ENCODE peak calls at places on chromosome 1, in six cellular contexts. One of them, this sample, is unnamed.

GRCh38 chr1:61337471-61337870 is 255.1 kb downstream of the NFIA start:
- DNase-seq in NCI-H1417: no peak
- DNase-seq in NCI-H1092 treated with DMSO at 0.1 percent for 48 hours: no peak
- DNase-seq in NCI-H1436: no peak
- DNase-seq in stimulated activated CD8-positive, alpha-beta memory T cell treated with anti-CD3 and anti-CD28 coated beads, Interleukin-4, amount 100 ng/mL, for 1 hour: no peak
- DNase-seq in mucosa of descending colon: no peak
- DNase-seq in this sample: no peak

GRCh38 chr1:172254521-172255222 is 165.8 kb upstream of the C1orf105 start:
- DNase-seq in NCI-H1417: no peak
- DNase-seq in NCI-H1092 treated with DMSO at 0.1 percent for 48 hours: no peak
- DNase-seq in NCI-H1436: no peak
- DNase-seq in stimulated activated CD8-positive, alpha-beta memory T cell treated with anti-CD3 and anti-CD28 coated beads, Interleukin-4, amount 100 ng/mL, for 1 hour: no peak
- DNase-seq in mucosa of descending colon: no peak
- DNase-seq in this sample: no peak

GRCh38 chr1:83845437-83846071 is 153.4 kb downstream of the TTLL7 start:
- DNase-seq in NCI-H1417: no peak
- DNase-seq in NCI-H1092 treated with DMSO at 0.1 percent for 48 hours: no peak
- DNase-seq in NCI-H1436: no peak
- DNase-seq in stimulated activated CD8-positive, alpha-beta memory T cell treated with anti-CD3 and anti-CD28 coated beads, Interleukin-4, amount 100 ng/mL, for 1 hour: no peak
- DNase-seq in mucosa of descending colon: no peak
- DNase-seq in this sample: no peak

GRCh38 chr1:181257117-181257516 is 168.6 kb downstream of the IER5 start:
- DNase-seq in NCI-H1417: no peak
- DNase-seq in NCI-H1092 treated with DMSO at 0.1 percent for 48 hours: no peak
- DNase-seq in NCI-H1436: no peak
- DNase-seq in stimulated activated CD8-positive, alpha-beta memory T cell treated with anti-CD3 and anti-CD28 coated beads, Interleukin-4, amount 100 ng/mL, for 1 hour: no peak
- DNase-seq in mucosa of descending colon: no peak
- DNase-seq in this sample: no peak

GRCh38 chr1:67680486-67680885 is 4.5 kb upstream of the GADD45A start:
- DNase-seq in NCI-H1417: no peak
- DNase-seq in NCI-H1092 treated with DMSO at 0.1 percent for 48 hours: no peak
- DNase-seq in NCI-H1436: no peak
- DNase-seq in stimulated activated CD8-positive, alpha-beta memory T cell treated with anti-CD3 and anti-CD28 coated beads, Interleukin-4, amount 100 ng/mL, for 1 hour: no peak
- DNase-seq in mucosa of descending colon: no peak
- DNase-seq in this sample: no peak

GRCh38 chr1:6500446-6501406 is 9.3 kb upstream of the PLEKHG5 start:
- DNase-seq in NCI-H1417: no peak
- DNase-seq in NCI-H1092 treated with DMSO at 0.1 percent for 48 hours: no peak
- DNase-seq in NCI-H1436: no peak
- DNase-seq in stimulated activated CD8-positive, alpha-beta memory T cell treated with anti-CD3 and anti-CD28 coated beads, Interleukin-4, amount 100 ng/mL, for 1 hour: no peak
- DNase-seq in mucosa of descending colon: peak
- DNase-seq in this sample: no peak

GRCh38 chr1:228376651-228377631 is 29.7 kb downstream of the TRIM11 start:
- DNase-seq in NCI-H1417: no peak
- DNase-seq in NCI-H1092 treated with DMSO at 0.1 percent for 48 hours: no peak
- DNase-seq in NCI-H1436: no peak
- DNase-seq in stimulated activated CD8-positive, alpha-beta memory T cell treated with anti-CD3 and anti-CD28 coated beads, Interleukin-4, amount 100 ng/mL, for 1 hour: no peak
- DNase-seq in mucosa of descending colon: peak
- DNase-seq in this sample: no peak

GRCh38 chr1:228076796-228077430 is 5.6 kb upstream of the ARF1 start:
- DNase-seq in NCI-H1417: no peak
- DNase-seq in NCI-H1092 treated with DMSO at 0.1 percent for 48 hours: no peak
- DNase-seq in NCI-H1436: no peak
- DNase-seq in stimulated activated CD8-positive, alpha-beta memory T cell treated with anti-CD3 and anti-CD28 coated beads, Interleukin-4, amount 100 ng/mL, for 1 hour: no peak
- DNase-seq in mucosa of descending colon: no peak
- DNase-seq in this sample: no peak

GRCh38 chr1:210311726-210312493 is 16.8 kb upstream of the HHAT start:
- DNase-seq in NCI-H1417: no peak
- DNase-seq in NCI-H1092 treated with DMSO at 0.1 percent for 48 hours: no peak
- DNase-seq in NCI-H1436: no peak
- DNase-seq in stimulated activated CD8-positive, alpha-beta memory T cell treated with anti-CD3 and anti-CD28 coated beads, Interleukin-4, amount 100 ng/mL, for 1 hour: no peak
- DNase-seq in mucosa of descending colon: no peak
- DNase-seq in this sample: no peak

This sample was measured in SK-N-DZ.